ENCODE peak calls at places on chromosomes 12 and 14, in six cellular contexts. Q is IMR-90, Y is H9, U is mesenchymal stem cell, Z is H1, A is trophoblast cell. W is an unnamed sample.

GRCh38 chr12:132551271-132552120 is 58.9 kb downstream of the LRCOL1 start:
- DNase-seq in Q (no peak), Y (no peak), U (no peak), Z (no peak), A (no peak), W (no peak)

GRCh38 chr14:35632276-35633071 is 98.5 kb downstream of the INSM2 start:
- DNase-seq in Q (peak), Y (no peak), U (peak), Z (no peak), A (no peak), W (no peak)

GRCh38 chr12:113268136-113268535 is 46.9 kb downstream of the TPCN1 start:
- DNase-seq in Q (no peak), Y (no peak), U (no peak), Z (no peak), A (no peak), W (no peak)

GRCh38 chr14:101709533-101709881 is 52.0 kb upstream of the PPP2R5C start:
- DNase-seq in Q (no peak), Y (no peak), U (no peak), Z (no peak), A (no peak), W (no peak)

GRCh38 chr14:32727827-32728226 is 210.9 kb upstream of the NPAS3 start:
- DNase-seq in Q (no peak), Y (no peak), U (no peak), Z (no peak), A (no peak), W (no peak)

GRCh38 chr14:95547272-95547625 is 12.4 kb downstream of the GLRX5 start:
- DNase-seq in Q (no peak), Y (no peak), U (no peak), Z (no peak), A (peak), W (no peak)

GRCh38 chr14:62988967-62989366 is 56.3 kb downstream of the KCNH5 start:
- DNase-seq in Q (peak), Y (no peak), U (no peak), Z (no peak), A (no peak), W (no peak)

GRCh38 chr12:122730215-122731014 is at the start of gene HCAR1:
- DNase-seq in Q (no peak), Y (no peak), U (no peak), Z (no peak), A (peak), W (no peak)

GRCh38 chr12:14756331-14757143 is 46.7 kb downstream of the WBP11 start:
- DNase-seq in Q (no peak), Y (peak), U (peak), Z (peak), A (peak), W (no peak)
- H2AFZ ChIP-seq in Q (peak), Y (no peak), U (no peak), Z (no peak), A (no peak), W (peak)

GRCh38 chr14:23306412-23307145 is at the start of gene BCL2L2:
- DNase-seq in Q (peak), Y (peak), U (peak), Z (peak), A (peak), W (peak)
- H2BK120ac ChIP-seq in Q (peak), Y (no peak), U (peak), Z (no peak), A (peak), W (no peak)

GRCh38 chr12:106343213-106343509 is 14.4 kb upstream of the POLR3B start:
- DNase-seq in Q (no peak), Y (no peak), U (no peak), Z (no peak), A (no peak), W (no peak)

GRCh38 chr12:106345739-106346138 is 11.8 kb upstream of the POLR3B start:
- DNase-seq in Q (peak), Y (peak), U (peak), Z (no peak), A (peak), W (peak)

GRCh38 chr12:106342397-106343212 is 14.9 kb upstream of the POLR3B start:
- DNase-seq in Q (peak), Y (no peak), U (peak), Z (no peak), A (peak), W (no peak)

DNA sequence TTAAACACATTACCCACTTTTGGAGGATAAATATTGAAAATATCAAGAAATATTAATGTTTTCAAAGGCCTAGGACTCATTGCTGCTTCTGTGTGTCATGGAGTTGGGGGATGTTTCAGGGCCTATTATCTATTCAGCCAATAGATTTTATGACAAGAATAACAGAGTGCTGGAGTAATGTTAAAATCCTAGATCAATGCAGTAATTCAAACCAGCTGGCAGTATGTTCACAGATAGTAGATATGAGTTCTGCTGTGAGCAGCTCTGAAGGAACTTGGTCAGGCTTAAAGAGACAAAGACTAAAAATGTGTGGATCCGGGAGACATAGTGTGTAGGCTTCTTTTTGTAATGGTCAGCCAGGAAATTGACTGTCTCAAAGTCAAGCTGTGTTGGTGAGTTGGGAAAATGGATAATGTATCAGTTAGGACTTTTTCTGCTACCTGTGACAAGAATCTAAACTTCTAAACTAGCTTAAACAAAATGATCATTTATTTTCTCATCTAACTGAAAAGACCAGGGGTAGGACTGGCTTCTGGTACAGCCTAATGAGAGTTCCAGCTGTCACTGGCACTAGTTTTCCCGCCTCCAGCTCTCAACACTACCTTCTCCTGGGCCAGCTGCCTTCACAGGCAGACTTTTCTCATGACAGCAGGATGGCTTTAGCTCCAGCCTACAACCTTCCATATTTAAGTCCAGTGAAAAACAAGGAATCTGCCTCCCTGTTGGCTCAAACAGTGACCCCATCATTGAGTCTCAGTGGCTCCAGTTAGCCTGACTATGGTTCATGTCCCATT is 16.3 kb upstream of the POLR3B start:
- DNase-seq in Q (peak), Y (no peak), U (no peak), Z (no peak), A (no peak), W (no peak)
- H3K9ac ChIP-seq in Q (no peak), Y (no peak), U (peak), Z (no peak), A (no peak), W (no peak)

DNA sequence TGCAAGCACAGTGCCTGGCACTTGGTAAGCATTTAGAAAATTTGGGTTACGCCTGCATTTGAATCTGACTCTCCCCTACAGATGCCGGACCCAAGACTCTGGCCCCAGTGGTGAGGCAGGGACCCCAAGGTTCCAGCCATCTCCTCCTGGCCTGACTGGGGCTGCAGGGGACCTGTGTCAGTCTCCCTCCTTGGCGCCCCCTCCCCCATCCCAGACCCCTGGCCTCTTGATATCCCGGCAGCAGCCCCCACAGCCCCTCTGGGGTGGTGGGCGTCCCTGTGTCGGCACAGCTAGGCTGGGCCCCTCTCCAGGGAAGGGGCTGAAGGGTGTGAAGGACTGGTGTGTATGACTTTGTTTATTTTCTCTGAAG is 25.1 kb upstream of the COL2A1 start:
- DNase-seq in Q (no peak), Y (no peak), U (no peak), Z (no peak), A (no peak), W (no peak)
- H2AFZ ChIP-seq in Q (no peak), Y (no peak), U (no peak), Z (no peak), A (peak), W (peak)

GRCh38 chr12:48789858-48790326 is 1.0 kb upstream of the ADCY6 start:
- DNase-seq in Q (no peak), Y (no peak), U (no peak), Z (peak), A (no peak), W (no peak)
- H2BK120ac ChIP-seq in Q (no peak), Y (no peak), U (peak), Z (no peak), A (no peak), W (peak)

GRCh38 chr12:24527102-24527501 is 421.8 kb downstream of the BCAT1 start:
- DNase-seq in Q (no peak), Y (no peak), U (no peak), Z (no peak), A (no peak), W (no peak)
- H3K9ac ChIP-seq in Q (no peak), Y (no peak), U (no peak), Z (no peak), A (no peak), W (no peak)

GRCh38 chr14:46487582-46488350 is 163.8 kb downstream of the RPL10L start:
- DNase-seq in Q (no peak), Y (no peak), U (no peak), Z (no peak), A (no peak), W (no peak)
- H2AFZ ChIP-seq in Q (no peak), Y (no peak), U (no peak), Z (peak), A (no peak), W (peak)

W was measured in neuronal stem cell.